ENCODE peak calls at places on chromosome X, in eight cellular contexts. One of them, this sample, is unnamed.

GRCh38 chrX:31440546-31440945 is 368.7 kb upstream of the FTHL17 start:
- DNase-seq in K562: no peak
- DNase-seq in suprapubic skin: no peak
- DNase-seq in sigmoid colon: no peak
- DNase-seq in transverse colon: no peak
- DNase-seq in SK-N-SH: no peak
- DNase-seq in stomach: no peak
- DNase-seq in H1: no peak
- DNase-seq in this sample: no peak

GRCh38 chrX:118724775-118725174 is 2.6 kb upstream of the IL13RA1 start:
- DNase-seq in K562: peak; percentile 18
- DNase-seq in suprapubic skin: no peak
- DNase-seq in sigmoid colon: no peak
- DNase-seq in transverse colon: no peak
- DNase-seq in SK-N-SH: no peak
- DNase-seq in stomach: no peak
- DNase-seq in H1: no peak
- DNase-seq in this sample: no peak

GRCh38 chrX:109840585-109840984 is 107.5 kb upstream of the ACSL4 start:
- DNase-seq in K562: peak; percentile 47
- DNase-seq in suprapubic skin: no peak
- DNase-seq in sigmoid colon: peak; percentile 72
- DNase-seq in transverse colon: peak; percentile 18
- DNase-seq in SK-N-SH: no peak
- DNase-seq in stomach: no peak
- DNase-seq in H1: no peak
- DNase-seq in this sample: no peak

GRCh38 chrX:136021903-136022302 is 36.7 kb downstream of the SLC9A6 start:
- DNase-seq in K562: no peak
- DNase-seq in suprapubic skin: no peak
- DNase-seq in sigmoid colon: no peak
- DNase-seq in transverse colon: no peak
- DNase-seq in SK-N-SH: no peak
- DNase-seq in stomach: no peak
- DNase-seq in H1: no peak
- DNase-seq in this sample: no peak

GRCh38 chrX:21993265-21993664 is 38.9 kb upstream of the PHEX start:
- DNase-seq in K562: no peak
- DNase-seq in suprapubic skin: no peak
- DNase-seq in sigmoid colon: peak; percentile 72
- DNase-seq in transverse colon: peak; percentile 12
- DNase-seq in SK-N-SH: no peak
- DNase-seq in stomach: no peak
- DNase-seq in H1: no peak
- DNase-seq in this sample: peak; percentile 33

GRCh38 chrX:115372026-115372610 is 82.6 kb downstream of the LUZP4 start:
- DNase-seq in K562: no peak
- DNase-seq in suprapubic skin: no peak
- DNase-seq in sigmoid colon: no peak
- DNase-seq in transverse colon: no peak
- DNase-seq in SK-N-SH: no peak
- DNase-seq in stomach: no peak
- DNase-seq in H1: no peak
- DNase-seq in this sample: no peak

GRCh38 chrX:132676561-132677186 is 187.8 kb upstream of the MBNL3 start:
- DNase-seq in K562: no peak
- DNase-seq in suprapubic skin: no peak
- DNase-seq in sigmoid colon: no peak
- DNase-seq in transverse colon: no peak
- DNase-seq in SK-N-SH: no peak
- DNase-seq in stomach: no peak
- DNase-seq in H1: no peak
- DNase-seq in this sample: no peak

GRCh38 chrX:44873415-44874270 is 655 bp downstream of the KDM6A start:
- DNase-seq in K562: peak; percentile 29
- DNase-seq in suprapubic skin: peak; percentile 80
- DNase-seq in sigmoid colon: peak; percentile 81
- DNase-seq in transverse colon: peak; percentile 57
- DNase-seq in SK-N-SH: peak; percentile 74
- DNase-seq in stomach: peak; percentile 58
- DNase-seq in H1: no peak
- DNase-seq in this sample: peak; percentile 75

GRCh38 chrX:132956421-132957210 is 1.8 kb downstream of the HS6ST2 start:
- DNase-seq in K562: no peak
- DNase-seq in suprapubic skin: no peak
- DNase-seq in sigmoid colon: no peak
- DNase-seq in transverse colon: no peak
- DNase-seq in SK-N-SH: peak; percentile 59
- DNase-seq in stomach: no peak
- DNase-seq in H1: no peak
- DNase-seq in this sample: peak; percentile 70

GRCh38 chrX:27987862-27988646 is 6.8 kb upstream of the DCAF8L1 start:
- DNase-seq in K562: no peak
- DNase-seq in suprapubic skin: no peak
- DNase-seq in sigmoid colon: no peak
- DNase-seq in transverse colon: peak; percentile 77
- DNase-seq in SK-N-SH: no peak
- DNase-seq in stomach: no peak
- DNase-seq in H1: no peak
- DNase-seq in this sample: no peak

GRCh38 chrX:47366051-47366722 is 4.2 kb upstream of the ZNF157 start:
- DNase-seq in K562: peak; percentile 46
- DNase-seq in suprapubic skin: peak; percentile 68
- DNase-seq in sigmoid colon: peak; percentile 78
- DNase-seq in transverse colon: peak; percentile 50
- DNase-seq in SK-N-SH: peak; percentile 70
- DNase-seq in stomach: peak; percentile 47
- DNase-seq in H1: peak; percentile 46
- DNase-seq in this sample: peak; percentile 57

GRCh38 chrX:53316860-53317237 is 35.5 kb upstream of the IQSEC2 start:
- DNase-seq in K562: no peak
- DNase-seq in suprapubic skin: no peak
- DNase-seq in sigmoid colon: no peak
- DNase-seq in transverse colon: no peak
- DNase-seq in SK-N-SH: no peak
- DNase-seq in stomach: no peak
- DNase-seq in H1: no peak
- DNase-seq in this sample: no peak

GRCh38 chrX:34813618-34814017 is 129.0 kb upstream of the FAM47B start:
- DNase-seq in K562: no peak
- DNase-seq in suprapubic skin: no peak
- DNase-seq in sigmoid colon: no peak
- DNase-seq in transverse colon: no peak
- DNase-seq in SK-N-SH: no peak
- DNase-seq in stomach: no peak
- DNase-seq in H1: no peak
- DNase-seq in this sample: no peak

GRCh38 chrX:151702741-151703352 is 7.6 kb downstream of the PRRG3 start:
- DNase-seq in K562: no peak
- DNase-seq in suprapubic skin: peak; percentile 50
- DNase-seq in sigmoid colon: no peak
- DNase-seq in transverse colon: no peak
- DNase-seq in SK-N-SH: no peak
- DNase-seq in stomach: no peak
- DNase-seq in H1: no peak
- DNase-seq in this sample: peak; percentile 8
- TF ChIP-seq POLR2AphosphoS5 in K562: no peak
- TF ChIP-seq POLR2AphosphoS5 in suprapubic skin: no peak
- TF ChIP-seq POLR2AphosphoS5 in sigmoid colon: no peak
- TF ChIP-seq POLR2AphosphoS5 in transverse colon: no peak
- TF ChIP-seq POLR2AphosphoS5 in SK-N-SH: no peak
- TF ChIP-seq POLR2AphosphoS5 in stomach: no peak
- TF ChIP-seq POLR2AphosphoS5 in H1: no peak
- TF ChIP-seq POLR2AphosphoS5 in this sample: no peak

DNA sequence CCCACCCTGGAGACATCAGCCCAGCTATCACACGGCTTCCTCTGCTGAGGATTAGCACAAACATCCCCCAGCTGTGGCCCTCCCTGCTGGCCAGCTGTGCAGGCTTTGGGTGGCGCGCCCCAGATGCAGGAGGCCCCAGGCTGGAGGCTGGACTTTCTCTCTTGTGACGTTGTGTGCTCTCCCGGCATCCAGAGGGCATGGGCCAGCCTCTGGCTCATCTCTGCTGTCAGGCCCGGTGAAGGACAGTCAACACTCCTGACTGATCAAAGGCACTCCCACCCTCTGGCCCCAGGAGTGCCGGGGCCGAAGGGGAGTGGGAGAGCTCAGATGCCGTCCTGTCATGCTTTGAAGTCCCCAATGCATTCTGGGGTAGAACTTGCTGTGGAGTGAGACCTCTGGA is 29.9 kb upstream of the PJA1 start:
- DNase-seq in K562: no peak
- DNase-seq in suprapubic skin: no peak
- DNase-seq in sigmoid colon: no peak
- DNase-seq in transverse colon: no peak
- DNase-seq in SK-N-SH: peak; percentile 46
- DNase-seq in stomach: no peak
- DNase-seq in H1: no peak
- DNase-seq in this sample: peak; percentile 37
- TF ChIP-seq EP300 in K562: no peak
- TF ChIP-seq EP300 in suprapubic skin: no peak
- TF ChIP-seq EP300 in sigmoid colon: no peak
- TF ChIP-seq EP300 in transverse colon: no peak
- TF ChIP-seq EP300 in SK-N-SH: no peak
- TF ChIP-seq EP300 in stomach: no peak
- TF ChIP-seq EP300 in H1: no peak
- TF ChIP-seq EP300 in this sample: no peak

DNA sequence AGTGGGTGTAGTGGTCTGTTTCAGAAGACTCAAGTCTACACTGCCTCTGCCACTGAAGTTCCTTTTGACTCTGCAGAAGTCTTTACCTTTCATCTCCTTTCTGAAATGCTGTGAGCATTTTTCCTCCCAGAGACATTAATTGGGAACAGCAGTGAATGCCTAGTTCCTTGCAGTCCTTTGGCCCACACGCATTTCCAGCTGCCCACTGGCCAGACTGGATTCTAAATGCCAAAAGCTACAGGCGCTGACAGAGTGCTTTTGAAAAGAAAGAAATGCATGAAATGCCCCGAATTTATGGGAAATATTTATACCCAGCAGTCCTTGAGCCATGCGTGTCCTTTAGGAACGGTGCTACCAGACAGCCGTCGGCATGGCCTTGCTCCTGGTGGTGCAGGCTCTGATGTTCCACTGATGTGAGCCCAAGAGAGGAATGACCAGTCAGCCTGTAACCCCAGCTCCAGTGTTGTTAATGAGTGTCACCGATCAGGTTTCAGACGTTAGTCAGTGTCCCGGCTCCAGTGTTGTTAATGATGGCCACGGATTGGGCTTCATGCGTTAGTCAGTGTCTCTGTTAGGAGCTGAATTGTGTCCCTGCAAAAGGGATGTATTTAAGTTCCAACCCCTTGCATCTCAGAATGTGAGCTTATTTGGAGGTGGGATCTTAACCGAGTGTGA is 132.6 kb downstream of the TBL1X start:
- DNase-seq in K562: no peak
- DNase-seq in suprapubic skin: no peak
- DNase-seq in sigmoid colon: no peak
- DNase-seq in transverse colon: no peak
- DNase-seq in SK-N-SH: no peak
- DNase-seq in stomach: no peak
- DNase-seq in H1: no peak
- DNase-seq in this sample: no peak
- TF ChIP-seq POLR2AphosphoS5 in K562: no peak
- TF ChIP-seq POLR2AphosphoS5 in suprapubic skin: no peak
- TF ChIP-seq POLR2AphosphoS5 in sigmoid colon: no peak
- TF ChIP-seq POLR2AphosphoS5 in transverse colon: no peak
- TF ChIP-seq POLR2AphosphoS5 in SK-N-SH: no peak
- TF ChIP-seq POLR2AphosphoS5 in stomach: no peak
- TF ChIP-seq POLR2AphosphoS5 in H1: no peak
- TF ChIP-seq POLR2AphosphoS5 in this sample: no peak

DNA sequence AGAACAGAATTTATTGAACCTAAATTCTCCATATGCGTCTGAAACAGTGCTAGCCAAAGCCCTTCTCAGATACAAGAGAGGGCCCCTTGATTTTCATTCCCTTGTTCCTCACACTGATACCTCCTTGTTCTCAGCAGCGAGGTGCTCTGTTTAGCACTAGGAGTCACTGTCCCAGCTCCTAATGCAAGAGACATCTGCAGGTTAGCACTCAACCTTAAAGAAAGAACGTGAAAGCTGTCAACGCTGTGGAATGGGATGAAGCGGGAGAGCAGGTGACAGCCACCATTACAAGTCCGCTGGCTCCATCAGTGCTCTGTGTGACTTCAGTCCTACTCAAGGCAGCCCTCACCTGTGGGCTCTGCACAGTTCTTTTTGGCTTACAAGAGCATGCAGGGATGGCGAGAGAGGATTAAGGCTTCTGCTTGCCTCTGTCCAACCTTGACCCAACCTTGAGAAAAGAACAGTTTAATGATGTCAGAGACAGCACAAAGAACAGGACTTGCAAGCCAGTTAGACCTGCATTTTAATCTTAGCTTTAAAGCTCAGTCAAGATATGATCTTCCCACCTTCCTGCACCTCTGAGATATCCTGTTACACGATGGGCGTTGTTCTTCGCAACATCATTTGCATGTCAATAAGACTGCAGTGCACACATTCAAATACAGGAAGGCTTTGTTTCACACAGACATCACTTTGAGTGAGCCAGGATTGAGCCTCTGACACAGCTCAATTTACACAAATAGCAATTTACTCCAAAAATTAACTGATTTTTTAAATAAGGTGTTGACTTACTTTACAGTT is 95.1 kb downstream of the ARSF start:
- DNase-seq in K562: no peak
- DNase-seq in suprapubic skin: no peak
- DNase-seq in sigmoid colon: no peak
- DNase-seq in transverse colon: no peak
- DNase-seq in SK-N-SH: no peak
- DNase-seq in stomach: no peak
- DNase-seq in H1: no peak
- DNase-seq in this sample: no peak
- TF ChIP-seq EP300 in K562: no peak
- TF ChIP-seq EP300 in suprapubic skin: no peak
- TF ChIP-seq EP300 in sigmoid colon: no peak
- TF ChIP-seq EP300 in transverse colon: no peak
- TF ChIP-seq EP300 in SK-N-SH: no peak
- TF ChIP-seq EP300 in stomach: no peak
- TF ChIP-seq EP300 in H1: no peak
- TF ChIP-seq EP300 in this sample: no peak

DNA sequence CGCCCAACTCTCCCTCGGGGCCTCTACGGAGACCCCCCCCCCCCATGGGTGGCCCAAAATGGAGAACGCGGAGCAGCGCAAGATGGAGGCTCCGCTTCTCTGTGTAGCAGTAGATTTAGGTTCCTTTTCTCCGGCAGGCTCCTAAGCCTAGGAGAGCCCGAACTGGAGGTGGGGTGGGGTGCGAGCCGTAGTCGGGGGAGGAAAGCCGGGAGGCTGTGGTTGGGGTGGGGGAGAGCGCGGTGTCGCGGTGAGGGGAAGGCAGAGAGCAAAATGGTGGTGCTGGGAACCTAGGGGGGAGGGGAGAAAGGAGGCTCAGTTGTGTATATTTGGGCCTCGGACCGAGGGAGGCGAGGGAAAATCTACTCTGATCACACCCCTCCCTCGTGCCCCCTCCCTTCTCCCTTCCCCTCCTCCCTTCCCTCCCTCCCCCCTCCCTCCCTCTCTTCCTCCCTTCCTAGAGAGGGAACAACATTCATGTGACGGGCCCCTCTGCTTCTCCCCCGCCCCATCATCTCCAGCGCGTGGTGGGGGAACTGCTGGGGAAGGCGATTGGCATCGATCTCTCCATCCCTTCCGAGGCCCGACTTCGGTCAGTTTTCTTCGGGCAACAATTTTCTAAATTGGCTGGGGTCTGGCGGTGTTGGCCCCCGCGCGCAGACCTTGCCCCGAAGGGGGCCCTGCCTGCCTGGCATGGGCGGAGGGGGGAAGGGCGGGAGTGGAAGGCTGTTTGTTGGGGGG is at the start of gene STAG2:
- DNase-seq in K562: peak; percentile 62
- DNase-seq in suprapubic skin: peak; percentile 82
- DNase-seq in sigmoid colon: peak; percentile 93
- DNase-seq in transverse colon: peak; percentile 77
- DNase-seq in SK-N-SH: peak; percentile 66
- DNase-seq in stomach: peak; percentile 70
- DNase-seq in H1: no peak
- DNase-seq in this sample: peak; percentile 84
- TF ChIP-seq POLR2AphosphoS5 in K562: peak; percentile 56
- TF ChIP-seq POLR2AphosphoS5 in suprapubic skin: no peak
- TF ChIP-seq POLR2AphosphoS5 in sigmoid colon: peak; percentile 81
- TF ChIP-seq POLR2AphosphoS5 in transverse colon: peak; percentile 67
- TF ChIP-seq POLR2AphosphoS5 in SK-N-SH: peak; percentile 49
- TF ChIP-seq POLR2AphosphoS5 in stomach: no peak
- TF ChIP-seq POLR2AphosphoS5 in H1: peak; percentile 67
- TF ChIP-seq POLR2AphosphoS5 in this sample: no peak